ENCODE peak calls at places on chromosome 9, in four cellular contexts. S, U, V and C are unnamed samples.

GRCh38 chr9:70921126-70921525 is 200.3 kb downstream of the TRPM3 start:
- DNase-seq in S (no peak), U (peak), V (no peak), C (peak)

GRCh38 chr9:89022071-89022721 is 30.9 kb downstream of the S1PR3 start:
- DNase-seq in V (no peak), U (no peak), S (no peak), C (peak)

GRCh38 chr9:18255747-18256146 is 218.2 kb upstream of the ADAMTSL1 start:
- DNase-seq in V (no peak), S (no peak), U (peak), C (no peak)

GRCh38 chr9:14910178-14910805 is at the start of gene FREM1:
- DNase-seq in U (peak), S (peak), V (no peak), C (peak)

GRCh38 chr9:123643518-123643917 is 286.4 kb downstream of the DENND1A start:
- DNase-seq in U (no peak), V (no peak), S (no peak), C (no peak)

GRCh38 chr9:89606049-89606481 is 1.3 kb downstream of the GADD45G start:
- DNase-seq in S (peak), U (peak), V (peak), C (no peak)

GRCh38 chr9:125894566-125894965 is 147.4 kb downstream of the PBX3 start:
- DNase-seq in V (no peak), U (no peak), S (no peak), C (no peak)

GRCh38 chr9:70601000-70601929 is 186.8 kb upstream of the KLF9 start:
- DNase-seq in U (peak), V (no peak), S (no peak), C (peak)

GRCh38 chr9:34254966-34255825 is 73.9 kb downstream of the KIF24 start:
- DNase-seq in U (peak), S (no peak), V (no peak), C (no peak)

GRCh38 chr9:117555964-117556629 is 141.2 kb upstream of the ASTN2 start:
- DNase-seq in U (peak), S (peak), V (no peak), C (peak)

GRCh38 chr9:126470251-126470993 is 143.3 kb upstream of the LMX1B start:
- DNase-seq in V (no peak), S (no peak), U (no peak), C (no peak)

GRCh38 chr9:123072407-123072995 is 39.0 kb downstream of the GPR21 start:
- DNase-seq in U (no peak), V (no peak), S (no peak), C (no peak)

GRCh38 chr9:134136117-134136996 is 475 bp downstream of the WDR5 start:
- DNase-seq in S (peak), U (peak), V (no peak), C (no peak)

GRCh38 chr9:127876764-127877562 is 512 bp downstream of the AK1 start:
- DNase-seq in V (no peak), U (peak), S (no peak), C (peak)

GRCh38 chr9:136867480-136867879 is 1.4 kb upstream of the EDF1 start:
- DNase-seq in S (no peak), U (no peak), V (no peak), C (no peak)

GRCh38 chr9:38009990-38010389 is 59.0 kb downstream of the SHB start:
- DNase-seq in U (no peak), V (no peak), S (no peak), C (no peak)

GRCh38 chr9:137447722-137448568 is 6.8 kb upstream of the ENTPD8 start:
- DNase-seq in V (no peak), U (no peak), S (no peak), C (no peak)

GRCh38 chr9:37433754-37434435 is 11.4 kb downstream of the GRHPR start:
- DNase-seq in U (no peak), S (peak), V (no peak), C (no peak)

GRCh38 chr9:102985162-102985900 is 9.8 kb upstream of the CYLC2 start:
- DNase-seq in V (no peak), U (no peak), S (no peak), C (no peak)

GRCh38 chr9:6686396-6686795 is 40.9 kb upstream of the GLDC start:
- DNase-seq in V (no peak), S (no peak), U (peak), C (no peak)

GRCh38 chr9:110189559-110190311 is 18.2 kb downstream of the C9orf152 start:
- DNase-seq in S (no peak), U (no peak), V (no peak), C (no peak)

GRCh38 chr9:90927496-90927895 is 125.9 kb downstream of the SYK start:
- DNase-seq in U (no peak), S (no peak), V (no peak), C (no peak)

GRCh38 chr9:6676254-6676928 is 30.9 kb upstream of the GLDC start:
- DNase-seq in U (no peak), V (no peak), S (no peak), C (no peak)

GRCh38 chr9:126704157-126704941 is 90.6 kb downstream of the LMX1B start:
- DNase-seq in U (peak), V (no peak), S (peak), C (peak)

GRCh38 chr9:104286792-104287191 is 192.7 kb downstream of the SMC2 start:
- DNase-seq in V (no peak), S (no peak), U (no peak), C (no peak)

GRCh38 chr9:93258419-93258817 is 74.5 kb downstream of the WNK2 start:
- DNase-seq in V (no peak), S (no peak), U (no peak), C (no peak)

GRCh38 chr9:13688223-13688989 is 408.9 kb upstream of the MPDZ start:
- DNase-seq in U (peak), V (no peak), S (no peak), C (no peak)

GRCh38 chr9:120571443-120572257 is 8.3 kb downstream of the CDK5RAP2 start:
- DNase-seq in U (peak), S (no peak), V (no peak), C (peak)

GRCh38 chr9:76704601-76705204 is 59.5 kb upstream of the PCA3 start:
- DNase-seq in S (no peak), V (peak), U (peak), C (no peak)

GRCh38 chr9:91037511-91038482 is 236.2 kb downstream of the SYK start:
- DNase-seq in S (no peak), U (peak), V (no peak), C (peak)

GRCh38 chr9:33125871-33126822 is 41.0 kb downstream of the B4GALT1 start:
- DNase-seq in V (no peak), S (no peak), U (peak), C (no peak)

GRCh38 chr9:122122903-122123632 is 30.0 kb upstream of the TTLL11 start:
- DNase-seq in S (peak), U (peak), V (peak), C (peak)

GRCh38 chr9:13513710-13514444 is 234.4 kb upstream of the MPDZ start:
- DNase-seq in S (peak), U (peak), V (no peak), C (peak)

GRCh38 chr9:75360258-75360657 is 271.9 kb downstream of the OSTF1 start:
- DNase-seq in S (no peak), U (no peak), V (no peak), C (no peak)